ENCODE peak calls at places on chromosomes 3 and 15, in four cellular contexts. One of them, this sample, is unnamed. For H4K20me1, the result is how much of the 10 kb centered on the place peaks cover.

GRCh38 chr3:172958565-172958964 is 182.5 kb downstream of the SPATA16 start:
- DNase-seq in OCI-LY7: no peak
- DNase-seq in neural progenitor cell: no peak
- DNase-seq in H9: no peak
- DNase-seq in this sample: no peak

GRCh38 chr15:100031665-100032357 is 298.6 kb upstream of the LYSMD4 start:
- DNase-seq in OCI-LY7: no peak
- DNase-seq in neural progenitor cell: no peak
- DNase-seq in H9: no peak
- DNase-seq in this sample: no peak

GRCh38 chr3:150005243-150006102 is 34.8 kb upstream of the PFN2 start:
- DNase-seq in OCI-LY7: no peak
- DNase-seq in neural progenitor cell: no peak
- DNase-seq in H9: no peak
- DNase-seq in this sample: peak

GRCh38 chr3:11534011-11534782 is 109.5 kb downstream of the VGLL4 start:
- DNase-seq in OCI-LY7: no peak
- DNase-seq in neural progenitor cell: no peak
- DNase-seq in H9: no peak
- DNase-seq in this sample: no peak

GRCh38 chr3:87792532-87793321 is 266.1 kb downstream of the CGGBP1 start:
- DNase-seq in OCI-LY7: no peak
- DNase-seq in neural progenitor cell: peak
- DNase-seq in H9: peak
- DNase-seq in this sample: peak

GRCh38 chr3:58801541-58801940 is 135.0 kb upstream of the FAM3D start:
- DNase-seq in OCI-LY7: no peak
- DNase-seq in neural progenitor cell: no peak
- DNase-seq in H9: no peak
- DNase-seq in this sample: no peak

GRCh38 chr15:97420116-97420515 is 540.4 kb upstream of the ARRDC4 start:
- DNase-seq in OCI-LY7: no peak
- DNase-seq in neural progenitor cell: no peak
- DNase-seq in H9: no peak
- DNase-seq in this sample: no peak

GRCh38 chr15:27097506-27097905 is 126.5 kb downstream of the GABRG3 start:
- DNase-seq in OCI-LY7: no peak
- DNase-seq in neural progenitor cell: no peak
- DNase-seq in H9: no peak
- DNase-seq in this sample: no peak

GRCh38 chr15:101264911-101265641 is 12.2 kb downstream of the SELENOS start:
- DNase-seq in OCI-LY7: no peak
- DNase-seq in neural progenitor cell: no peak
- DNase-seq in H9: no peak
- DNase-seq in this sample: no peak

GRCh38 chr3:60932669-60933068 is 318.6 kb downstream of the FHIT start:
- DNase-seq in OCI-LY7: no peak
- DNase-seq in neural progenitor cell: no peak
- DNase-seq in H9: no peak
- DNase-seq in this sample: peak

GRCh38 chr15:89916660-89917059 is 3.9 kb upstream of the ARPIN start:
- DNase-seq in OCI-LY7: no peak
- DNase-seq in neural progenitor cell: no peak
- DNase-seq in H9: no peak
- DNase-seq in this sample: no peak

GRCh38 chr3:59016930-59017616 is 32.8 kb downstream of the CFAP20DC start:
- DNase-seq in OCI-LY7: no peak
- DNase-seq in neural progenitor cell: no peak
- DNase-seq in H9: no peak
- DNase-seq in this sample: no peak

GRCh38 chr15:99085413-99086326 is 19.2 kb upstream of the SYNM start:
- DNase-seq in OCI-LY7: no peak
- DNase-seq in neural progenitor cell: no peak
- DNase-seq in H9: no peak
- DNase-seq in this sample: peak

GRCh38 chr3:167453815-167454214 is 20.0 kb downstream of the SERPINI2 start:
- DNase-seq in OCI-LY7: no peak
- DNase-seq in neural progenitor cell: no peak
- DNase-seq in H9: no peak
- DNase-seq in this sample: no peak

GRCh38 chr15:42510258-42511009 is 15.0 kb downstream of the SNAP23 start:
- DNase-seq in OCI-LY7: no peak
- DNase-seq in neural progenitor cell: no peak
- DNase-seq in H9: no peak
- DNase-seq in this sample: no peak

GRCh38 chr3:120364101-120364500 is 14.9 kb upstream of the LRRC58 start:
- DNase-seq in OCI-LY7: no peak
- DNase-seq in neural progenitor cell: no peak
- DNase-seq in H9: no peak
- DNase-seq in this sample: no peak

GRCh38 chr3:28241221-28242160 is at the start of gene CMC1:
- DNase-seq in OCI-LY7: peak
- DNase-seq in neural progenitor cell: peak
- DNase-seq in H9: peak
- DNase-seq in this sample: peak

GRCh38 chr3:172106989-172107388 is 67.6 kb downstream of the FNDC3B start:
- DNase-seq in OCI-LY7: peak
- DNase-seq in neural progenitor cell: no peak
- DNase-seq in H9: no peak
- DNase-seq in this sample: no peak

GRCh38 chr3:23667536-23668429 is 138.0 kb upstream of the UBE2E1 start:
- DNase-seq in OCI-LY7: no peak
- DNase-seq in neural progenitor cell: no peak
- DNase-seq in H9: no peak
- DNase-seq in this sample: no peak

GRCh38 chr3:12255393-12255792 is 33.5 kb upstream of the PPARG start:
- DNase-seq in OCI-LY7: no peak
- DNase-seq in neural progenitor cell: no peak
- DNase-seq in H9: no peak
- DNase-seq in this sample: no peak

GRCh38 chr3:73786346-73786807 is 161.6 kb upstream of the PDZRN3 start:
- DNase-seq in OCI-LY7: no peak
- DNase-seq in neural progenitor cell: no peak
- DNase-seq in H9: no peak
- DNase-seq in this sample: peak

GRCh38 chr3:124277516-124277890 is 285.6 kb upstream of the ROPN1 start:
- DNase-seq in OCI-LY7: no peak
- DNase-seq in neural progenitor cell: no peak
- DNase-seq in H9: no peak
- DNase-seq in this sample: peak

GRCh38 chr3:167776144-167776685 is 40.7 kb downstream of the SERPINI1 start:
- DNase-seq in OCI-LY7: no peak
- DNase-seq in neural progenitor cell: no peak
- DNase-seq in H9: no peak
- DNase-seq in this sample: no peak

GRCh38 chr3:131224886-131225550 is 156.6 kb upstream of the NUDT16 start:
- DNase-seq in OCI-LY7: no peak
- DNase-seq in neural progenitor cell: no peak
- DNase-seq in H9: no peak
- DNase-seq in this sample: peak

GRCh38 chr3:32912046-32912445 is 39.4 kb upstream of the CCR4 start:
- DNase-seq in OCI-LY7: no peak
- DNase-seq in neural progenitor cell: no peak
- DNase-seq in H9: no peak
- DNase-seq in this sample: no peak

GRCh38 chr15:84840741-84841429 is 23.7 kb downstream of the ALPK3 start:
- DNase-seq in OCI-LY7: no peak
- DNase-seq in neural progenitor cell: no peak
- DNase-seq in H9: peak
- DNase-seq in this sample: peak

GRCh38 chr3:161914703-161915102 is 418.1 kb downstream of the OTOL1 start:
- DNase-seq in OCI-LY7: no peak
- DNase-seq in neural progenitor cell: peak
- DNase-seq in H9: peak
- DNase-seq in this sample: peak

GRCh38 chr3:195914648-195915473 is 6.5 kb upstream of the TNK2 start:
- DNase-seq in OCI-LY7: peak
- DNase-seq in neural progenitor cell: peak
- DNase-seq in H9: peak
- DNase-seq in this sample: peak

GRCh38 chr3:70067860-70068479 is 68.4 kb downstream of the SAMMSON start:
- DNase-seq in OCI-LY7: no peak
- DNase-seq in neural progenitor cell: no peak
- DNase-seq in H9: no peak
- DNase-seq in this sample: no peak

GRCh38 chr15:45099549-45100165 is 14.3 kb downstream of the DUOX2 start:
- DNase-seq in OCI-LY7: no peak
- DNase-seq in neural progenitor cell: no peak
- DNase-seq in H9: no peak
- DNase-seq in this sample: no peak

GRCh38 chr15:50675524-50676144 is 11.0 kb downstream of the TRPM7 start:
- DNase-seq in OCI-LY7: peak
- DNase-seq in neural progenitor cell: no peak
- DNase-seq in H9: no peak
- DNase-seq in this sample: peak

GRCh38 chr15:44667039-44667360 is 3.5 kb upstream of the SPG11 start:
- DNase-seq in OCI-LY7: no peak
- DNase-seq in neural progenitor cell: no peak
- DNase-seq in H9: no peak
- DNase-seq in this sample: no peak

GRCh38 chr3:16844222-16844621 is 40.5 kb upstream of the PLCL2 start:
- DNase-seq in OCI-LY7: no peak
- DNase-seq in neural progenitor cell: no peak
- DNase-seq in H9: no peak
- DNase-seq in this sample: no peak

GRCh38 chr3:139095803-139096466 is 51.2 kb upstream of the PRR23C start:
- DNase-seq in OCI-LY7: no peak
- DNase-seq in neural progenitor cell: no peak
- DNase-seq in H9: no peak
- DNase-seq in this sample: no peak

GRCh38 chr3:55629432-55629831 is 142.3 kb upstream of the WNT5A start:
- DNase-seq in OCI-LY7: no peak
- DNase-seq in neural progenitor cell: no peak
- DNase-seq in H9: no peak
- DNase-seq in this sample: no peak

GRCh38 chr3:119279101-119279554 is 15.1 kb upstream of the ARHGAP31 start:
- DNase-seq in OCI-LY7: no peak
- DNase-seq in neural progenitor cell: peak
- DNase-seq in H9: no peak
- DNase-seq in this sample: no peak
- H3K27ac ChIP-seq in OCI-LY7: no peak
- H3K27ac ChIP-seq in neural progenitor cell: peak
- H3K27ac ChIP-seq in H9: no peak
- H3K27ac ChIP-seq in this sample: no peak

GRCh38 chr3:107599755-107600122 is 77.0 kb downstream of the BBX start:
- DNase-seq in OCI-LY7: no peak
- DNase-seq in neural progenitor cell: no peak
- DNase-seq in H9: no peak
- DNase-seq in this sample: no peak
- H4K20me1 ChIP-seq in OCI-LY7: under half
- H4K20me1 ChIP-seq in neural progenitor cell: half or more
- H4K20me1 ChIP-seq in H9: under half
- H4K20me1 ChIP-seq in this sample: under half

GRCh38 chr15:71733122-71733521 is 77.2 kb upstream of the NR2E3 start:
- DNase-seq in OCI-LY7: no peak
- DNase-seq in neural progenitor cell: no peak
- DNase-seq in H9: no peak
- DNase-seq in this sample: no peak

GRCh38 chr15:71732636-71733035 is 77.7 kb upstream of the NR2E3 start:
- DNase-seq in OCI-LY7: no peak
- DNase-seq in neural progenitor cell: no peak
- DNase-seq in H9: no peak
- DNase-seq in this sample: no peak

GRCh38 chr15:71737761-71738160 is 72.6 kb upstream of the NR2E3 start:
- DNase-seq in OCI-LY7: no peak
- DNase-seq in neural progenitor cell: no peak
- DNase-seq in H9: no peak
- DNase-seq in this sample: no peak

GRCh38 chr15:71736286-71736947 is 73.9 kb upstream of the NR2E3 start:
- DNase-seq in OCI-LY7: peak
- DNase-seq in neural progenitor cell: peak
- DNase-seq in H9: no peak
- DNase-seq in this sample: no peak

DNA sequence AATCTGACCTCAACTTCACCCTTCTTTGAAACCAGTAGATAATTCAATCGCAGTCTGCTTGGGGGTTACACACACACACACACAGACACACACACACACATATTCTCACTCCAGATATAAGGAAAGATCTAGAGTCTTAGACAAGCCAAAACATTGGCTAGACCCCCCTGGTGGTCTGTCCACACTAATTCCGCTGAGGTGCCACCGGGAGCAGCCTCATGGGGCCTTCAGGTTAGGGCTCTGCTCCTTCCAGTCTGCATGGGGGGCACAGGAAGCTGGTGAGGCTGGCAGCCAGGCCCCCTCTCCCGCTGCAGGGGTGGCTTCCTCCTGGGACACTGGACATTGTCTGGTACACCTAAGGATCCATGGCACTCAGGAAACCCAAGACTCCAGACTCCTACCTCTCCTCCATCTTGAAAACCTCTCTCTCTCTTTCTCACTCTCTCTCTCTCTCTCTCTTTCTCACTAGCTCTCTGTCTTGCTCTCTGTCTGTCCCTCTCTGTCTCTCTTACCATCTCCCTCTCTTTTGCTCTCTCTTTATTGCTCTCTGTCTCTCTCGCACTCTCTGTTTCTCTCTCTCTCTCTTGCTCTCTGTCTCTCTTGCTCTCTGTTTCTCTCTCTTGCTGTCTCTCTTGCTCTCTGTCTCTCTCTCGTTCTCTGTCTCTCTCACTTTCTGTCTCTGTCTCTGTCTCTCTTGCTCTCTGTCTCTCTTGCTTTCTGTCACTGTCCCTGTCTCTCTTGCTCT is 75.2 kb upstream of the NR2E3 start:
- DNase-seq in OCI-LY7: no peak
- DNase-seq in neural progenitor cell: no peak
- DNase-seq in H9: no peak
- DNase-seq in this sample: no peak
- H3K27ac ChIP-seq in OCI-LY7: no peak
- H3K27ac ChIP-seq in neural progenitor cell: no peak
- H3K27ac ChIP-seq in H9: no peak
- H3K27ac ChIP-seq in this sample: no peak

GRCh38 chr15:73584699-73585420 is 48.3 kb downstream of the NPTN start:
- DNase-seq in OCI-LY7: no peak
- DNase-seq in neural progenitor cell: no peak
- DNase-seq in H9: no peak
- DNase-seq in this sample: no peak
- H4K20me1 ChIP-seq in OCI-LY7: under half
- H4K20me1 ChIP-seq in neural progenitor cell: under half
- H4K20me1 ChIP-seq in H9: under half
- H4K20me1 ChIP-seq in this sample: under half

DNA sequence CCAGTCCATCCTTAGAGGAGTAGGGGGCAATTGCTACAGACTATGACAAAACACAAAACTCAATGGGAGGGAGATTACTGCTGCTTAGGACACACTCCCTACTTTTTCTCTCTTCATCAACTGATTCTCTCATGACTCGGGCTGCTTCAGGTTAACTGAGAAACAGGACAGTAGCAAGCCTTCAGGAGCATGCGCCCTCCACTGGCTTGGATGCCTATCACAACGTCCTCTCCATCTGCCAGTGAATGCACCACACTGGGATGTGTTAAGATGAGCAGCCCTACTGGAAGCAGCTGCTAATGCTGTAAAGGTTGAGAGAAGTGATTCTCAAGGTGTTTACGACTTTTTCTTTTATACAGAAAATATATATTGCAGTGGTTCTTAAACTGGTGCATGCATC is 542.3 kb downstream of the EDEM1 start:
- DNase-seq in OCI-LY7: peak
- DNase-seq in neural progenitor cell: no peak
- DNase-seq in H9: peak
- DNase-seq in this sample: no peak
- H3K27ac ChIP-seq in OCI-LY7: no peak
- H3K27ac ChIP-seq in neural progenitor cell: no peak
- H3K27ac ChIP-seq in H9: no peak
- H3K27ac ChIP-seq in this sample: no peak

GRCh38 chr3:15288331-15288726 is 44.1 kb downstream of the SH3BP5 start:
- DNase-seq in OCI-LY7: no peak
- DNase-seq in neural progenitor cell: no peak
- DNase-seq in H9: no peak
- DNase-seq in this sample: no peak
- H4K20me1 ChIP-seq in OCI-LY7: under half
- H4K20me1 ChIP-seq in neural progenitor cell: under half
- H4K20me1 ChIP-seq in H9: under half
- H4K20me1 ChIP-seq in this sample: under half

This sample was measured in GM23248.